ENCODE peak calls at places on chromosomes 5 and 9, in eight cellular contexts. One of them, this sample, is unnamed.

GRCh38 chr5:143386725-143387124 is 16.8 kb downstream of the NR3C1 start:
- DNase-seq in epithelial cell of prostate: no peak
- DNase-seq in iPS-NIHi11: no peak
- DNase-seq in colonic mucosa: no peak
- DNase-seq in HCT116: no peak
- DNase-seq in pons: no peak
- DNase-seq in RCC 7860: peak
- DNase-seq in amygdala: no peak
- DNase-seq in this sample: no peak

GRCh38 chr9:114434878-114435311 is 47.1 kb upstream of the AKNA start:
- DNase-seq in RCC 7860: peak
- DNase-seq in colonic mucosa: no peak
- DNase-seq in iPS-NIHi11: peak
- DNase-seq in pons: peak
- DNase-seq in amygdala: peak
- DNase-seq in epithelial cell of prostate: no peak
- DNase-seq in HCT116: peak
- DNase-seq in this sample: peak

GRCh38 chr9:137580958-137581331 is 2.2 kb upstream of the DPH7 start:
- DNase-seq in epithelial cell of prostate: no peak
- DNase-seq in pons: no peak
- DNase-seq in HCT116: no peak
- DNase-seq in iPS-NIHi11: no peak
- DNase-seq in RCC 7860: no peak
- DNase-seq in colonic mucosa: no peak
- DNase-seq in amygdala: no peak
- DNase-seq in this sample: no peak

GRCh38 chr5:42951169-42951846 is 88.8 kb downstream of the ANXA2R start:
- DNase-seq in HCT116: no peak
- DNase-seq in iPS-NIHi11: no peak
- DNase-seq in pons: peak
- DNase-seq in amygdala: no peak
- DNase-seq in epithelial cell of prostate: no peak
- DNase-seq in RCC 7860: no peak
- DNase-seq in colonic mucosa: peak
- DNase-seq in this sample: no peak

GRCh38 chr9:135410831-135411473 is 68.6 kb upstream of the PPP1R26 start:
- DNase-seq in pons: no peak
- DNase-seq in HCT116: no peak
- DNase-seq in colonic mucosa: no peak
- DNase-seq in amygdala: no peak
- DNase-seq in RCC 7860: no peak
- DNase-seq in epithelial cell of prostate: no peak
- DNase-seq in iPS-NIHi11: no peak
- DNase-seq in this sample: no peak

GRCh38 chr9:91727316-91727861 is 222.6 kb downstream of the ROR2 start:
- DNase-seq in epithelial cell of prostate: no peak
- DNase-seq in colonic mucosa: no peak
- DNase-seq in pons: peak
- DNase-seq in iPS-NIHi11: peak
- DNase-seq in RCC 7860: peak
- DNase-seq in amygdala: no peak
- DNase-seq in HCT116: peak
- DNase-seq in this sample: peak

GRCh38 chr9:137308102-137308619 is 6.1 kb upstream of the NRARP start:
- DNase-seq in colonic mucosa: no peak
- DNase-seq in iPS-NIHi11: peak
- DNase-seq in pons: no peak
- DNase-seq in RCC 7860: no peak
- DNase-seq in amygdala: no peak
- DNase-seq in epithelial cell of prostate: no peak
- DNase-seq in HCT116: no peak
- DNase-seq in this sample: no peak

GRCh38 chr9:19648672-19649071 is 140.2 kb downstream of the SLC24A2 start:
- DNase-seq in amygdala: no peak
- DNase-seq in epithelial cell of prostate: no peak
- DNase-seq in colonic mucosa: no peak
- DNase-seq in RCC 7860: no peak
- DNase-seq in HCT116: no peak
- DNase-seq in iPS-NIHi11: no peak
- DNase-seq in pons: no peak
- DNase-seq in this sample: no peak

GRCh38 chr5:169591636-169592035 is 8.1 kb downstream of the SPDL1 start:
- DNase-seq in colonic mucosa: no peak
- DNase-seq in HCT116: no peak
- DNase-seq in pons: no peak
- DNase-seq in RCC 7860: no peak
- DNase-seq in amygdala: no peak
- DNase-seq in epithelial cell of prostate: no peak
- DNase-seq in iPS-NIHi11: no peak
- DNase-seq in this sample: no peak

GRCh38 chr9:106575903-106576755 is 286.8 kb upstream of the ZNF462 start:
- DNase-seq in iPS-NIHi11: no peak
- DNase-seq in colonic mucosa: no peak
- DNase-seq in epithelial cell of prostate: no peak
- DNase-seq in RCC 7860: no peak
- DNase-seq in amygdala: peak
- DNase-seq in pons: peak
- DNase-seq in HCT116: no peak
- DNase-seq in this sample: no peak

GRCh38 chr5:93257616-93258015 is 323.4 kb downstream of the NR2F1-AS1 start:
- DNase-seq in HCT116: peak
- DNase-seq in pons: no peak
- DNase-seq in epithelial cell of prostate: no peak
- DNase-seq in colonic mucosa: no peak
- DNase-seq in iPS-NIHi11: no peak
- DNase-seq in RCC 7860: peak
- DNase-seq in amygdala: no peak
- DNase-seq in this sample: no peak

GRCh38 chr9:127734247-127734746 is 797 bp downstream of the TOR2A start:
- DNase-seq in HCT116: no peak
- DNase-seq in amygdala: no peak
- DNase-seq in colonic mucosa: no peak
- DNase-seq in pons: no peak
- DNase-seq in RCC 7860: no peak
- DNase-seq in iPS-NIHi11: no peak
- DNase-seq in epithelial cell of prostate: no peak
- DNase-seq in this sample: no peak

GRCh38 chr5:2132497-2132847 is 249.7 kb upstream of the IRX4 start:
- DNase-seq in amygdala: no peak
- DNase-seq in pons: no peak
- DNase-seq in iPS-NIHi11: no peak
- DNase-seq in epithelial cell of prostate: no peak
- DNase-seq in RCC 7860: no peak
- DNase-seq in HCT116: no peak
- DNase-seq in colonic mucosa: no peak
- DNase-seq in this sample: no peak

GRCh38 chr5:180975338-180975737 is 13.3 kb upstream of the BTNL3 start:
- DNase-seq in RCC 7860: no peak
- DNase-seq in amygdala: no peak
- DNase-seq in pons: no peak
- DNase-seq in colonic mucosa: no peak
- DNase-seq in epithelial cell of prostate: no peak
- DNase-seq in HCT116: no peak
- DNase-seq in iPS-NIHi11: no peak
- DNase-seq in this sample: no peak

GRCh38 chr5:16937503-16938161 is 1.5 kb upstream of the MYO10 start:
- DNase-seq in epithelial cell of prostate: no peak
- DNase-seq in RCC 7860: no peak
- DNase-seq in colonic mucosa: no peak
- DNase-seq in iPS-NIHi11: no peak
- DNase-seq in HCT116: no peak
- DNase-seq in pons: no peak
- DNase-seq in amygdala: no peak
- DNase-seq in this sample: no peak

GRCh38 chr5:169302046-169302445 is 1.1 kb upstream of the SLIT3 start:
- DNase-seq in RCC 7860: no peak
- DNase-seq in epithelial cell of prostate: no peak
- DNase-seq in pons: no peak
- DNase-seq in amygdala: no peak
- DNase-seq in colonic mucosa: no peak
- DNase-seq in HCT116: no peak
- DNase-seq in iPS-NIHi11: no peak
- DNase-seq in this sample: no peak